ENCODE peak calls at places on chromosome 15, in ten cellular contexts. G is lower lobe of right lung, I is AG04450, V is fibroblast of lung, S is ascending aorta, E is BJ, W is stomach, Q is GM06990, O is cardiac muscle cell, X is right lobe of liver. U is an unnamed sample. For H3K27me3, the result is how much of the 10 kb centered on the place peaks cover.

GRCh38 chr15:77224352-77224751 is 153.4 kb upstream of the TSPAN3 start:
- DNase-seq in G (no peak), I (no peak), V (no peak), S (no peak), E (no peak), W (no peak), Q (no peak), O (peak), X (no peak), U (no peak)

GRCh38 chr15:25739687-25740121 is 123.4 kb downstream of the ATP10A start:
- DNase-seq in G (no peak), I (peak), V (peak), S (no peak), E (no peak), W (no peak), Q (no peak), O (peak), X (no peak), U (peak)

GRCh38 chr15:66839511-66840112 is 137.6 kb downstream of the SMAD6 start:
- DNase-seq in G (peak), I (no peak), V (peak), S (no peak), E (no peak), W (no peak), Q (no peak), O (peak), X (no peak), U (no peak)

GRCh38 chr15:60358935-60359672 is 38.7 kb downstream of the ANXA2 start:
- DNase-seq in G (no peak), I (peak), V (peak), S (no peak), E (no peak), W (peak), Q (no peak), O (peak), X (no peak), U (no peak)

GRCh38 chr15:34721802-34722795 is 32.7 kb downstream of the GJD2 start:
- DNase-seq in G (no peak), I (peak), V (peak), S (peak), E (peak), W (no peak), Q (no peak), O (peak), X (peak), U (no peak)

GRCh38 chr15:101613130-101614000 is 38.8 kb downstream of the TM2D3 start:
- DNase-seq in G (no peak), I (no peak), V (peak), S (peak), E (no peak), W (peak), Q (no peak), O (peak), X (peak), U (no peak)

GRCh38 chr15:95446854-95447253 is 883.6 kb upstream of the NR2F2 start:
- DNase-seq in G (no peak), I (no peak), V (no peak), S (no peak), E (no peak), W (no peak), Q (peak), O (no peak), X (no peak), U (peak)

GRCh38 chr15:70494529-70494860 is 268.9 kb downstream of the UACA start:
- DNase-seq in G (no peak), I (no peak), V (no peak), S (no peak), E (no peak), W (no peak), Q (no peak), O (no peak), X (no peak), U (no peak)

GRCh38 chr15:49044002-49044401 is 2.2 kb downstream of the SECISBP2L start:
- DNase-seq in G (no peak), I (no peak), V (no peak), S (no peak), E (no peak), W (no peak), Q (no peak), O (no peak), X (no peak), U (no peak)

GRCh38 chr15:85860394-85861161 is 65.9 kb upstream of the KLHL25 start:
- DNase-seq in G (no peak), I (no peak), V (no peak), S (no peak), E (no peak), W (no peak), Q (no peak), O (no peak), X (no peak), U (no peak)

GRCh38 chr15:94036156-94036555 is 195.2 kb upstream of the MCTP2 start:
- DNase-seq in G (no peak), I (no peak), V (no peak), S (no peak), E (no peak), W (no peak), Q (no peak), O (no peak), X (no peak), U (no peak)

GRCh38 chr15:60419752-60420151 is 22.0 kb upstream of the ANXA2 start:
- DNase-seq in G (no peak), I (no peak), V (peak), S (no peak), E (no peak), W (no peak), Q (no peak), O (peak), X (no peak), U (no peak)

GRCh38 chr15:66359740-66360139 is 3.3 kb upstream of the TIPIN start:
- DNase-seq in G (no peak), I (no peak), V (no peak), S (no peak), E (no peak), W (no peak), Q (no peak), O (no peak), X (no peak), U (no peak)

GRCh38 chr15:77851696-77852095 is 219.0 kb upstream of the LINGO1 start:
- DNase-seq in G (peak), I (no peak), V (no peak), S (no peak), E (no peak), W (no peak), Q (no peak), O (no peak), X (peak), U (no peak)

GRCh38 chr15:67109141-67110034 is 44.0 kb downstream of the SMAD3 start:
- DNase-seq in G (peak), I (peak), V (peak), S (peak), E (peak), W (no peak), Q (peak), O (peak), X (peak), U (no peak)

GRCh38 chr15:66703540-66703941 is 1.5 kb downstream of the SMAD6 start:
- DNase-seq in G (peak), I (no peak), V (peak), S (no peak), E (no peak), W (peak), Q (peak), O (peak), X (no peak), U (peak)

GRCh38 chr15:87483468-87483867 is 773.1 kb downstream of the NTRK3 start:
- DNase-seq in G (no peak), I (no peak), V (no peak), S (no peak), E (no peak), W (no peak), Q (no peak), O (no peak), X (no peak), U (no peak)

GRCh38 chr15:98801234-98801561 is 152.9 kb downstream of the IGF1R start:
- DNase-seq in G (no peak), I (no peak), V (no peak), S (no peak), E (no peak), W (no peak), Q (no peak), O (no peak), X (no peak), U (no peak)

DNA sequence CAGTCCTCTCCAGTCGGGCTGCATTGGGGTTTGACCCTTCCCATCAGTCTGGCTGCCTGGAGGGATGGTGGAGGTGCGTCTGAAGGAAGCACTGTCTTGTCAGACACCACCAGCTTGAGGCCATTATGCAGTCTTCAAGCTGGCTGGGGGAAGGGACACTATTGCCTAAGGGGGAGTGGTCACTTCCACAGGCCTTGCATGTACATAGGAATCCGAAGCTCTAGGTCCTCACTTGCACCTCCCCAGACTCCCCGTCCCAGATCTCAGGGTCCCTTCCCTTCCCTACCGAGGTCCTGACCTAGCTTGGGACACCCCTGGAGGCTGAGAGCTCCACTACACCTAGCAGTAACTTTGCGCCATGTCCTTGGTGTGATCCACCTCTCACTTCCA is 48.6 kb upstream of the KLF13 start:
- DNase-seq in G (no peak), I (no peak), V (no peak), S (no peak), E (no peak), W (peak), Q (no peak), O (no peak), X (peak), U (peak)
- TF ChIP-seq CTCF in G (no peak), I (no peak), V (no peak), S (no peak), E (no peak), W (no peak), Q (no peak), O (no peak), X (no peak), U (no peak)

GRCh38 chr15:74733269-74733668 is 7.9 kb upstream of the CYP1A1 start:
- DNase-seq in G (no peak), I (no peak), V (no peak), S (no peak), E (no peak), W (no peak), Q (no peak), O (no peak), X (no peak), U (no peak)

GRCh38 chr15:74730619-74731316 is 5.4 kb upstream of the CYP1A1 start:
- DNase-seq in G (no peak), I (no peak), V (no peak), S (no peak), E (no peak), W (no peak), Q (no peak), O (no peak), X (peak), U (no peak)

GRCh38 chr15:74732846-74733245 is 7.5 kb upstream of the CYP1A1 start:
- DNase-seq in G (no peak), I (no peak), V (no peak), S (no peak), E (no peak), W (no peak), Q (no peak), O (no peak), X (no peak), U (no peak)

GRCh38 chr15:74735305-74735704 is 10.0 kb upstream of the CYP1A1 start:
- DNase-seq in G (no peak), I (no peak), V (no peak), S (no peak), E (no peak), W (no peak), Q (no peak), O (no peak), X (no peak), U (no peak)
- H3K27me3 ChIP-seq in G (under half), I (under half), V (under half), S (under half), E (under half), W (under half), Q (under half), O (under half), X (under half), U (under half)

DNA sequence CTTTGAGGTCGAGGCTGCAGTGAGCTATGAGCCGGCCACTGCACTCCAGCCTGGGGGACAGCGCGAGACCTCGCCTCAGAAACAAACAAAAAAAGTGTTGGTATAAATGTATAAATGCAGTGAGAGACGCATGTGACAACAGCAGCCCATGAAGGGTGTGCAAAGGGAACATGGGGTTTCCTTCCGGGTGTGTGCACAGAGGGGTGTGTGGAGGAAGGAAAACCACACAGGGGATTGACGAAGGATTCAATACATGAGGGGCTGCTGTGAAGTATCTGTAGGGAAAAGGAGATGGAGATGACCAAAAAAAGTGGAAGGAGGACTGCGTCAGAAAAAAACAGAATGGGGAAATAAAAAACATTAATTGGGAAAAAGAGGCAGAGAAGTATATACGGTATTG is 1.1 kb downstream of the MTFMT start:
- DNase-seq in G (no peak), I (no peak), V (no peak), S (no peak), E (no peak), W (no peak), Q (peak), O (no peak), X (no peak), U (no peak)
- H3K4me3 ChIP-seq in G (peak), I (peak), V (peak), S (peak), E (peak), W (peak), Q (peak), O (peak), X (peak), U (peak)

GRCh38 chr15:63347074-63347859 is 34.4 kb downstream of the CA12 start:
- DNase-seq in G (no peak), I (no peak), V (no peak), S (no peak), E (no peak), W (no peak), Q (no peak), O (peak), X (no peak), U (no peak)
- TF ChIP-seq CTCF in G (no peak), I (no peak), V (no peak), S (no peak), E (no peak), W (no peak), Q (no peak), O (no peak), X (no peak), U (no peak)

DNA sequence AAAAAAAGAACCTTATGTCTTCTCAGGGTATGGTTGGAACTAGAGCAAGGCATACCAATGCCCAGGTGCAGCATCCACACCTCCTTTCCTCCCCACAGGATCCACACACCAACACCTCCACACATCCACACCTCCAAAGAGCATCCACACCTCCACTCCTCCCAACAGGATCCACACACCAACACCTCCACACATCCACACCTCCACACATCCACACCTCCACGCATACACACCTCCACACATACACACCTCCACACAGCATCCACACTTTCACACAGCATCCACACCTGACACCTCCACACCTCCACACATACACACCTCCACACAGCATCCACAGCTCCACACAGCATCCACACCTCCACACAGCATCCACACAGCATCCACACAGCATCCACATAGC is 5.3 kb downstream of the MESP1 start:
- DNase-seq in G (no peak), I (no peak), V (no peak), S (no peak), E (no peak), W (no peak), Q (no peak), O (no peak), X (no peak), U (no peak)
- H3K27me3 ChIP-seq in G (under half), I (under half), V (under half), S (under half), E (under half), W (under half), Q (under half), O (under half), X (under half), U (under half)

U was measured in CD8-positive, alpha-beta T cell.